ENCODE peak calls at places on chromosomes 4 and X, in seven cellular contexts. H is suprapubic skin, K is HCT116, Z is endothelial cell of umbilical vein, M is transverse colon, T is sigmoid colon, W is H1. P is an unnamed sample.
A peak's percentile ranks its signal among the peaks of the same experiment; 100 is the strongest.

GRCh38 chrX:74370482-74370881 is 50.8 kb upstream of the SLC16A2 start:
- DNase-seq in H (no peak), K (no peak), Z (no peak), M (no peak), T (no peak), W (no peak), P (no peak)

GRCh38 chr4:10015140-10015753 is 6.0 kb downstream of the SLC2A9 start:
- DNase-seq in H (no peak), K (peak; percentile 67), Z (peak; percentile 52), M (peak; percentile 63), T (no peak), W (peak; percentile 46), P (peak; percentile 64)

GRCh38 chr4:111775908-111776307 is 369.3 kb upstream of the FAM241A start:
- DNase-seq in H (no peak), K (no peak), Z (no peak), M (no peak), T (no peak), W (no peak), P (no peak)

GRCh38 chrX:37779857-37780256 is at the start of gene CYBB:
- DNase-seq in H (no peak), K (no peak), Z (no peak), M (no peak), T (no peak), W (no peak), P (no peak)

GRCh38 chrX:110304371-110304770 is 13.5 kb downstream of the AMMECR1 start:
- DNase-seq in H (no peak), K (no peak), Z (no peak), M (no peak), T (no peak), W (no peak), P (no peak)

GRCh38 chr4:137599766-137600165 is 67.5 kb upstream of the PCDH18 start:
- DNase-seq in H (no peak), K (no peak), Z (no peak), M (no peak), T (no peak), W (no peak), P (no peak)

GRCh38 chr4:120554086-120554485 is 368.4 kb downstream of the PRDM5 start:
- DNase-seq in H (no peak), K (peak; percentile 4), Z (no peak), M (no peak), T (no peak), W (no peak), P (no peak)

GRCh38 chr4:102789317-102789717 is 28.5 kb upstream of the MANBA start:
- DNase-seq in H (no peak), K (no peak), Z (peak; percentile 21), M (no peak), T (no peak), W (no peak), P (no peak)

GRCh38 chr4:132003593-132003992 is 1145.5 kb upstream of the PCDH10 start:
- DNase-seq in H (no peak), K (no peak), Z (no peak), M (no peak), T (no peak), W (no peak), P (no peak)

GRCh38 chr4:110442309-110442708 is 33.6 kb upstream of the ENPEP start:
- DNase-seq in H (no peak), K (no peak), Z (no peak), M (no peak), T (no peak), W (no peak), P (no peak)

GRCh38 chrX:96126182-96126581 is 558.5 kb upstream of the DIAPH2 start:
- DNase-seq in H (no peak), K (no peak), Z (no peak), M (no peak), T (no peak), W (no peak), P (no peak)

GRCh38 chr4:152729466-152729865 is 49.7 kb upstream of the TMEM154 start:
- DNase-seq in H (no peak), K (no peak), Z (no peak), M (no peak), T (no peak), W (no peak), P (no peak)

GRCh38 chr4:54731552-54731951 is 73.8 kb downstream of the KIT start:
- DNase-seq in H (no peak), K (no peak), Z (no peak), M (no peak), T (no peak), W (no peak), P (no peak)

GRCh38 chr4:172514011-172514410 is 654.6 kb upstream of the GALNT7 start:
- DNase-seq in H (no peak), K (no peak), Z (no peak), M (peak; percentile 35), T (peak; percentile 35), W (no peak), P (no peak)

GRCh38 chr4:25888781-25889180 is 25.2 kb upstream of the SMIM20 start:
- DNase-seq in H (no peak), K (no peak), Z (no peak), M (no peak), T (no peak), W (no peak), P (no peak)

GRCh38 chr4:88775026-88775425 is 77.4 kb upstream of the NAP1L5 start:
- DNase-seq in H (no peak), K (no peak), Z (no peak), M (no peak), T (no peak), W (no peak), P (no peak)

GRCh38 chr4:128582319-128582948 is 227.1 kb upstream of the JADE1 start:
- DNase-seq in H (no peak), K (no peak), Z (no peak), M (no peak), T (no peak), W (no peak), P (no peak)

GRCh38 chrX:131734621-131735020 is 190.7 kb downstream of the OR13H1 start:
- DNase-seq in H (peak; percentile 80), K (no peak), Z (no peak), M (peak; percentile 85), T (peak; percentile 93), W (no peak), P (peak; percentile 87)
- TF ChIP-seq POLR2AphosphoS5 in H (no peak), K (no peak), Z (no peak), M (peak; percentile 8), T (no peak), W (no peak), P (no peak)

DNA sequence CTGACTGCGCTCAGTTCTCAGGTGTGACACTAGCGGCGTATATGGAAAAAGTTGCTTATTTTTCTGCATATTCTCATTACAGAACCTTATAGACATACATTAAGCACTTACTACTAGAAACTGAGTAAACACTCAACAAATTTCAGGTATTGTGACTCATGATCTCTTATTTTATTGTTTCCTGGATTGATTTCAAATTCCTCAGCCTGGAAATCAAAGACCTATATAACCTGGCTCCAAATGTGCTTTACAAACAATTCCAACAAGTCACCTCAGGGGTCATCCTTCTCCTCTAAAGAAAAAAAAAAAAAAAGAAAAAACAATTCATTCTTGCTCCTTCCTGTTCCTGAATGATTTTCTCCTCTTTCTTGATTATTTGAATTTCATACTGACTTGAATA is 152.3 kb downstream of the ADAM29 start:
- DNase-seq in H (no peak), K (no peak), Z (no peak), M (no peak), T (no peak), W (no peak), P (no peak)
- TF ChIP-seq POLR2A in H (no peak), K (no peak), Z (no peak), M (no peak), T (no peak), W (no peak), P (no peak)

GRCh38 chr4:159129822-159130550 is 27.1 kb downstream of the RAPGEF2 start:
- DNase-seq in H (no peak), K (no peak), Z (no peak), M (no peak), T (no peak), W (no peak), P (no peak)

GRCh38 chr4:159131564-159131963 is 28.7 kb downstream of the RAPGEF2 start:
- DNase-seq in H (no peak), K (no peak), Z (no peak), M (no peak), T (no peak), W (no peak), P (no peak)

GRCh38 chr4:159137176-159137575 is 34.3 kb downstream of the RAPGEF2 start:
- DNase-seq in H (no peak), K (no peak), Z (no peak), M (peak; percentile 27), T (no peak), W (no peak), P (no peak)

GRCh38 chr4:159134422-159134821 is 31.5 kb downstream of the RAPGEF2 start:
- DNase-seq in H (no peak), K (no peak), Z (no peak), M (no peak), T (no peak), W (no peak), P (no peak)
- TF ChIP-seq CTCF in H (no peak), K (no peak), Z (no peak), M (no peak), T (no peak), W (no peak), P (no peak)

DNA sequence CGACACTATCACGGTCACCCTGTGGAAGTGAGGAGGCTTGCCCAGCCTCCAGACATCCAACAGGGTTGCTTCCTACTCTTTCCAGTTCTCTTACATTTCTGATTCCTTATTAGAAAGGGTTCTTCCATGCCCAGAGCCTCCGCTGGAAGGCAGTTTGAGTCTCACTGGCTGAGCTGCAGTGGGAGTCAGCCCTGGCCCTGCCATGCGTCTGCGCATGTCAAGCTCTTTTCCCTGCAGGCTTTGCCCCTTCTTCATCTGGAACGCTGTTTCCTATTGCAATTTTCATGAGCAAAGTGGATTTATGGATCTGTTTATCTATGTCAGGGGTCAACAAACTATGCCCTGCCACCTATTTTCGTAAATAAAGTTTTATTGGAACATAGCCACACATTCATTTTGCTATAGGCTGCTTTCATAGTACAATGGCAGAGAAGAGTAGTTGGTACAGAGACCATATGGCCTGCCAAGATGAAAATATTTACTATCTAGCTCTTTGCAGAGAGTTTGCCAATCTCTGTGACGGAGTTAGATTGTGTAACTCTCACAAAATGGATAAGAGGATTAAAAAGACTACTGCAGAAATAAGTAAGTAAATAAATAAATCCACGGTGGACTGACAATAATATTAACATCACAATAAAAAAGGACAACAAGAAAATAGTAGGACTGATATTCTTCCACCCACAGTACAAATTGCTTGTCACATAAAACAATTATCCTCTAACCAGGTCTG is 3.9 kb upstream of the CHRNA9 start:
- DNase-seq in H (no peak), K (no peak), Z (no peak), M (no peak), T (no peak), W (no peak), P (no peak)
- TF ChIP-seq POLR2AphosphoS5 in H (no peak), K (no peak), Z (no peak), M (no peak), T (no peak), W (no peak), P (no peak)

GRCh38 chr4:2482192-2482591 is 13.3 kb downstream of the RNF4 start:
- DNase-seq in H (no peak), K (no peak), Z (no peak), M (no peak), T (no peak), W (no peak), P (no peak)
- TF ChIP-seq POLR2A in H (no peak), K (no peak), Z (no peak), M (no peak), T (no peak), W (no peak), P (no peak)

GRCh38 chr4:67198757-67199156 is 346.5 kb downstream of the CENPC start:
- DNase-seq in H (no peak), K (no peak), Z (peak; percentile 14), M (no peak), T (no peak), W (no peak), P (no peak)
- TF ChIP-seq CTCF in H (no peak), K (no peak), Z (no peak), M (no peak), T (no peak), W (peak; percentile 65), P (no peak)

GRCh38 chr4:42615131-42615776 is 41.7 kb downstream of the ATP8A1 start:
- DNase-seq in H (no peak), K (no peak), Z (no peak), M (no peak), T (no peak), W (no peak), P (no peak)
- TF ChIP-seq POLR2AphosphoS5 in H (no peak), K (no peak), Z (no peak), M (no peak), T (no peak), W (no peak), P (no peak)